ENCODE peak calls at places on chromosomes 1 and 21, in six cellular contexts. E, B, Z, C, A and H are unnamed samples.

GRCh38 chr21:14414932-14415508 is 32.1 kb upstream of the HSPA13 start:
- DNase-seq in E (no peak), B (no peak), Z (no peak), C (no peak), A (no peak), H (no peak)

GRCh38 chr1:221669441-221669840 is 72.4 kb downstream of the DUSP10 start:
- DNase-seq in E (no peak), B (no peak), Z (no peak), C (no peak), A (no peak), H (no peak)

GRCh38 chr1:231376101-231376500 is 38.0 kb downstream of the SPRTN start:
- DNase-seq in E (peak; percentile 26), B (peak; percentile 68), Z (no peak), C (no peak), A (no peak), H (no peak)

GRCh38 chr21:16117331-16117730 is 387.5 kb downstream of the USP25 start:
- DNase-seq in E (no peak), B (no peak), Z (no peak), C (no peak), A (no peak), H (no peak)

GRCh38 chr1:245316791-245317190 is 162.0 kb downstream of the KIF26B start:
- DNase-seq in E (no peak), B (no peak), Z (no peak), C (no peak), A (no peak), H (no peak)

GRCh38 chr1:153805929-153806750 is 30.9 kb downstream of the SLC27A3 start:
- DNase-seq in E (no peak), B (peak; percentile 42), Z (no peak), C (no peak), A (no peak), H (no peak)

GRCh38 chr1:2135425-2135824 is 59.1 kb downstream of the FAAP20 start:
- DNase-seq in E (peak; percentile 21), B (peak; percentile 68), Z (peak; percentile 89), C (peak; percentile 24), A (no peak), H (no peak)

GRCh38 chr21:40466893-40467483 is 380.0 kb downstream of the DSCAM start:
- DNase-seq in E (peak; percentile 60), B (no peak), Z (no peak), C (no peak), A (peak; percentile 2), H (no peak)

GRCh38 chr1:19437911-19438310 is 47.4 kb downstream of the CAPZB start:
- DNase-seq in E (no peak), B (peak; percentile 76), Z (peak; percentile 86), C (no peak), A (no peak), H (no peak)

GRCh38 chr1:10122926-10123325 is 87.4 kb upstream of the KIF1B start:
- DNase-seq in E (peak; percentile 6), B (no peak), Z (no peak), C (no peak), A (no peak), H (no peak)

GRCh38 chr1:149967041-149967440 is 30.4 kb upstream of the MTMR11 start:
- DNase-seq in E (no peak), B (no peak), Z (no peak), C (no peak), A (no peak), H (no peak)

GRCh38 chr1:221994939-221995338 is 253.1 kb upstream of the DUSP10 start:
- DNase-seq in E (no peak), B (no peak), Z (no peak), C (no peak), A (no peak), H (no peak)

DNA sequence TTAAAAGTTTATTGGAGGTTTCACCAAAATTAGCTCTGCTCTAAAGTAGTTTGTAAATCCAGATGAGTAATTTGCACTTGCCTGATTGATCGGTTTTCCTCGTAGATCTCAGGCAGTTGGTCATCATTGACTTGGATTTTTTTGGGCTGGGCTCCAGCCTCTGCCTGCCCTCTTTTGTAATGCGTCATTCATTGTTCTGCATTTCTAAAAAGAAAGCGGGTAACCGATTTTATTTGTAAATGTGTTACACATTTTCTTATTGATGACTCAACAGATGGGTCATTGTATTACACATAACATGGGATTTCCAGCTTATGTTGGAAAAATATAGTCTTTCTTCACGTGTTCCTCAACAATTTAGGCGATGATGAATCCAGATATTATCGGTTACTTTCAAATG is 5.5 kb downstream of the ETS2 start:
- DNase-seq in E (peak; percentile 99), B (no peak), Z (no peak), C (no peak), A (no peak), H (no peak)
- H3K27ac ChIP-seq in E (peak overlapping the region; percentile 98), B (no peak overlapping the region), Z (peak overlapping the region; percentile 17), C (no peak overlapping the region), A (no peak overlapping the region), H (no peak overlapping the region)

GRCh38 chr1:160127865-160128523 is 12.4 kb downstream of the ATP1A2 start:
- DNase-seq in E (peak; percentile 54), B (no peak), Z (peak; percentile 65), C (no peak), A (no peak), H (no peak)
- H3K4me3 ChIP-seq in E (no peak overlapping the region), B (no peak overlapping the region), Z (no peak overlapping the region), C (no peak overlapping the region), A (no peak overlapping the region), H (no peak overlapping the region)

DNA sequence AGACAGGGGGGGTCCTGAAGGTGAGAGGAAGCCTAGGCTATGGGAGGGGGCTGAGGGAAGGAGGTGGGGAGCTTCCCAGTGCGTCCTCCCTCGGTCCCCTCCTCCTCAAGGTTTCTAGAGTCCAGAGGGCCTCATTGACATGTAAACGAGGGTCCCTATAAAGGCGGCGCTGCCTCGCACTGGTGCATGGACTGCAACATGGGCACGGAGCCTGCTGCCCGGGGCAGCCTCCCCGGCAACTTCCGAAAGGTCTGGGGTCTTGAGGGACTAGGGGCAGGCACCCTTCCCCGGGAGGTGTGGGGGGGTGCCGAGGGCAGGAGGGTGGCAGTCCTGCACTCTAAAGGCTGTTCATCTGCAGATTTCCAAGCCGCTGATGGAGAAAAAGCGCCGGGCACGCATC is at the start of gene HES3:
- DNase-seq in E (no peak), B (no peak), Z (no peak), C (no peak), A (no peak), H (no peak)
- H3K27me3 ChIP-seq in E (peaks cover 23% of the 10 kb centered on the region), B (peaks cover 45% of the 10 kb centered on the region), Z (peaks cover 37% of the 10 kb centered on the region), C (peaks cover 49% of the 10 kb centered on the region), A (peaks cover 26% of the 10 kb centered on the region), H (peaks cover 5% of the 10 kb centered on the region)

DNA sequence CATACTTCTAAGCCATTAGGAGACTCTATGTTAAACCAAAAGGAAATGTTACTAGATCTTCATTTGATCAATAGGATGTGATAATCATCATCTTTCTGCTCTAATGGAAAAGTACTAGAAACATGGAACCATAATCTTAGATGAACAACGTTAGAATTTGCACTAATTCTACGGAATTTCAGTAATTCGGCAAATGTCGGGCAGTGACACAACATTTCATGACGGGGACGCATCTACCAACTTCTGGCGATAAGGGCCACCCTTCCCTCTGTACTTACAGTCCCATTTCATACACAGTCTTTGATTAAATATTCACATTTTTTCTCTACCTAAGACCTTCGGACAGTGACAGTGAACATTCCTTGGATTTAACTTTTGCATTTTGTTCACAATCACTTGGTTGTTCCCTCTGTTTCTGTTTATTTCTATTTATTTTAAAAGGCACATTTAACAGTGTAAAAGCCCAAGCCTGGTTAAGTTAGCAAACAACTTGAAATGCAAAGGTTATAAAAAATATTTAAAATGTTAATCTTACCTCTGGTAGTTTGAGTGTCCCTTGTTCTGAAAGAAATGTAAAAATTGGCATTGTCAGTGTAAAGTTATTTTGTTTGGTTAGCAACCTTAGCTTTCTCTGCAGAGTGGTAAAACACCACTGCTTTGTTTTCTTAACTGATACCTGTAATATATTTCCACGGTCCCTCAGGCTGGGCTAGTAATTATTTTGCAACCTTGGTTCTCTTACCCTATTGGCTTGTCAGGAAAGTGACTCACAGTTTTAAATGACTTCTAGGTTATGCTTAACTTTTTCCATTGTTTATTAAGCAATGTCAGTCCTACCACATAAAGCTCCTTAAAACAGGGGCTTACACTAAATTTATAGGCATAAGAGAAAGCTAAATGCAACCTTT is 276.9 kb downstream of the VAV3 start:
- DNase-seq in E (peak; percentile 94), B (no peak), Z (no peak), C (no peak), A (no peak), H (no peak)
- H3K27ac ChIP-seq in E (peak overlapping the region; percentile 88), B (no peak overlapping the region), Z (no peak overlapping the region), C (peak overlapping the region; percentile 65), A (no peak overlapping the region), H (no peak overlapping the region)

GRCh38 chr1:84690397-84691138 is at the start of gene SSX2IP:
- DNase-seq in E (peak; percentile 99), B (peak; percentile 99), Z (peak; percentile 98), C (peak; percentile 99), A (peak; percentile 97), H (peak; percentile 86)

GRCh38 chr1:84691139-84691783 is 1.0 kb upstream of the SSX2IP start:
- DNase-seq in E (peak; percentile 25), B (no peak), Z (no peak), C (no peak), A (no peak), H (no peak)

GRCh38 chr1:84692391-84692790 is 2.1 kb upstream of the SSX2IP start:
- DNase-seq in E (no peak), B (no peak), Z (no peak), C (no peak), A (no peak), H (no peak)

GRCh38 chr1:84693774-84694173 is 3.5 kb upstream of the SSX2IP start:
- DNase-seq in E (no peak), B (no peak), Z (no peak), C (no peak), A (no peak), H (no peak)

GRCh38 chr1:84693009-84693408 is 2.7 kb upstream of the SSX2IP start:
- DNase-seq in E (no peak), B (no peak), Z (no peak), C (no peak), A (peak; percentile 75), H (no peak)
- H3K4me3 ChIP-seq in E (no peak overlapping the region), B (no peak overlapping the region), Z (no peak overlapping the region), C (no peak overlapping the region), A (peak overlapping the region; percentile 81), H (no peak overlapping the region)